ENCODE peak calls at places on chromosomes 16 and 17, in four cellular contexts. G, D, Q and E are unnamed samples.

GRCh38 chr16:57462978-57463362 is 491 bp downstream of the POLR2C start:
- DNase-seq in G (peak; percentile 55), D (no peak), Q (no peak), E (no peak)

GRCh38 chr16:66842765-66843164 is 1.4 kb upstream of the CA7 start:
- DNase-seq in D (no peak), G (peak; percentile 48), Q (no peak), E (no peak)

GRCh38 chr16:11386791-11387546 is 41.7 kb downstream of the RMI2 start:
- DNase-seq in D (peak; percentile 74), G (no peak), Q (no peak), E (peak; percentile 76)

GRCh38 chr17:78313735-78314648 is 45.9 kb downstream of the SOCS3 start:
- DNase-seq in G (peak; percentile 95), D (peak; percentile 57), Q (peak; percentile 45), E (peak; percentile 95)

GRCh38 chr17:44536090-44536960 is 21.0 kb upstream of the FZD2 start:
- DNase-seq in D (no peak), G (no peak), Q (no peak), E (no peak)

GRCh38 chr17:74604200-74604599 is 12.1 kb upstream of the CD300LD start:
- DNase-seq in G (no peak), Q (no peak), D (no peak), E (no peak)

GRCh38 chr17:29045734-29046133 is 2.8 kb downstream of the PIPOX start:
- DNase-seq in G (no peak), D (peak; percentile 73), Q (no peak), E (no peak)

GRCh38 chr17:8488931-8489330 is 53.2 kb downstream of the NDEL1 start:
- DNase-seq in D (no peak), Q (no peak), G (no peak), E (no peak)

GRCh38 chr16:87267566-87267965 is 49.6 kb downstream of the C16orf95 start:
- DNase-seq in G (no peak), Q (no peak), D (no peak), E (no peak)

GRCh38 chr16:3465301-3465700 is 21.8 kb downstream of the NAA60 start:
- DNase-seq in D (no peak), Q (no peak), G (no peak), E (no peak)

GRCh38 chr16:30491744-30492308 is 19.3 kb downstream of the ITGAL start:
- DNase-seq in D (peak; percentile 56), Q (no peak), G (no peak), E (peak; percentile 53)

GRCh38 chr16:56625140-56625942 is at the start of gene MT1E:
- DNase-seq in D (peak; percentile 63), Q (no peak), G (peak; percentile 76), E (no peak)

GRCh38 chr17:57995076-57995956 is 7.3 kb upstream of the VEZF1 start:
- DNase-seq in D (peak; percentile 87), Q (no peak), G (peak; percentile 79), E (peak; percentile 75)

GRCh38 chr17:78107457-78107856 is 21.1 kb downstream of the TMC6 start:
- DNase-seq in G (no peak), D (no peak), Q (no peak), E (no peak)

GRCh38 chr17:70938311-70938710 is 769.0 kb downstream of the KCNJ2 start:
- DNase-seq in D (no peak), Q (no peak), G (no peak), E (no peak)

GRCh38 chr16:1265826-1266225 is 10.0 kb downstream of the TPSD1 start:
- DNase-seq in G (no peak), D (no peak), Q (no peak), E (no peak)

GRCh38 chr17:33015716-33016346 is 24.2 kb downstream of the SPACA3 start:
- DNase-seq in Q (no peak), G (no peak), D (no peak), E (no peak)

GRCh38 chr17:19461681-19462080 is 50.6 kb downstream of the RNF112 start:
- DNase-seq in G (no peak), D (no peak), Q (no peak), E (no peak)

GRCh38 chr16:88886915-88887521 is 20.6 kb upstream of the PABPN1L start:
- DNase-seq in D (no peak), Q (no peak), G (no peak), E (no peak)

GRCh38 chr16:57694556-57695377 is at the start of gene DRC7:
- DNase-seq in D (peak; percentile 86), G (peak; percentile 90), Q (no peak), E (peak; percentile 82)

GRCh38 chr17:14756469-14756868 is 455.6 kb downstream of the HS3ST3B1 start:
- DNase-seq in D (peak; percentile 79), Q (no peak), G (no peak), E (no peak)

GRCh38 chr16:48182979-48183537 is 27.3 kb upstream of the ABCC12 start:
- DNase-seq in D (no peak), G (no peak), Q (peak; percentile 61), E (no peak)

GRCh38 chr16:87196229-87196628 is 121.0 kb downstream of the C16orf95 start:
- DNase-seq in G (no peak), Q (no peak), D (no peak), E (no peak)

GRCh38 chr16:678858-679807 is 1.1 kb upstream of the STUB1 start:
- DNase-seq in G (peak; percentile 91), D (peak; percentile 74), Q (no peak), E (peak; percentile 75)

GRCh38 chr17:40173091-40173777 is 4.0 kb upstream of the RAPGEFL1 start:
- DNase-seq in D (peak; percentile 89), Q (no peak), G (no peak), E (no peak)

GRCh38 chr17:68195667-68196393 is 52.0 kb upstream of the AMZ2 start:
- DNase-seq in G (peak; percentile 73), Q (no peak), D (no peak), E (no peak)

GRCh38 chr17:57634713-57635465 is 110.2 kb downstream of the CCDC182 start:
- DNase-seq in Q (no peak), G (no peak), D (no peak), E (no peak)

GRCh38 chr16:67184453-67185002 is 765 bp upstream of the MATCAP1 start:
- DNase-seq in G (peak; percentile 76), D (no peak), Q (no peak), E (no peak)

DNA sequence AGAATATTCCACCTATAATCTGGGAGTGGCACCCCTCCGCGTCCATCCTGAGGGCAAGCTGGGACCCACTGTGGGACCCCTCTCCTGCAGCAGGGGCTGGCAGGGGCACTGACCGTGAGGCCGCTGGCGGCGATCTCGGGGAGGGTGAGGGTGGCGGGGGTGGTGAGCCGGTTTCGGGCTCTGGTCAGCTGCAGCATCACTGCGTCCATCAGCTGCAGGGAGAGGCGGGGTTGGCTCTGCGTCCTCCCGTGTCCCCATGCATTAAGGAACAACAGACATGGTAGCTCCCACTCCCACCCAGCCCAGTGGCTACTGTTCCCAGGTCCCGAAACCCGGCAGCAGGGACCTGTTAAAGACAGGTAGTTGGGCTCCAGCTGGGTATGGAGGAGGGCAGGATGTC is 3.3 kb downstream of the SMIM22 start:
- DNase-seq in D (no peak), G (no peak), Q (no peak), E (no peak)
- TF ChIP-seq ZBTB33 in D (no peak), G (no peak), Q (no peak), E (no peak)

GRCh38 chr16:46852130-46852529 is 21.1 kb upstream of the C16orf87 start:
- DNase-seq in G (no peak), D (no peak), Q (no peak), E (no peak)
- TF ChIP-seq FOXM1 in G (no peak), D (no peak), Q (no peak), E (no peak)

DNA sequence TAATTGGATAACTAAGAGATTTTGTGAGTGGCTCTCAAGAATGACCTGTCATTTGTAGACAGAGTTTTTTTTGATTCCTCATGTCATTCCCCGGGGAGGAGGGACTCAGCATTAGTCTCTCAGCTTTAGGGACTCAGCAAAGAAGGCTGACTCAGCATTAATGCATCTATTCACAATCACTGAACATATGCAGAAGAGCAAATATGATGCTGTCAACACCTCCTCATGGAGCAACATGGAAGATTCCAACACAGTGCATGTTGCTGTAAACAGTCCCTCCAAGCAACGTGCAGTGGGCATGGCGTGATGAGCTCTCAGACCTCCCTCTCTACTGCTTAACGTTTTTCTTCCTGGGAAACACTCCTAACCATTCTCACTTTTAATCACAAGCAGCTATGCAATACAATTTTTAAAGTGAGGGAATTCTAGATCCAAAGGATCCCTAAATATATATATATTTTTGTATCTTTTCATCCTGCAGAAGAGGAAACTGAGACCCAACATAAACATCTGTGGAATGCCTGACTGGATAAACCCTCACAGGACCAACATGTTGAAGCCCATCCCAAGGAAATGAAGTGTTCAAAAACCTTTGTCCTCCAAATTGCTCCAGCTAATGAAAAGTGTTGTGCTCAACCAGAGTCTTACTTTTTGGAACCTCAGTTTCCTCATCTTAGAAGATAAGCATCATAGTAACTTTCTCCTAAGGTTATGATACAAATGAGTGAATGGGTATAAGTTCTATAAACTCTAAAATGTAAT is 38.9 kb downstream of the TMEM100 start:
- DNase-seq in Q (no peak), G (no peak), D (no peak), E (no peak)
- TF ChIP-seq ZBTB33 in Q (no peak), G (no peak), D (no peak), E (no peak)

GRCh38 chr17:17514361-17514992 is 18.3 kb upstream of the RASD1 start:
- DNase-seq in D (no peak), Q (no peak), G (peak; percentile 59), E (no peak)

GRCh38 chr17:17514993-17515920 is 19.1 kb upstream of the RASD1 start:
- DNase-seq in Q (no peak), G (peak; percentile 76), D (no peak), E (no peak)

GRCh38 chr17:17512866-17513265 is 16.7 kb upstream of the RASD1 start:
- DNase-seq in Q (no peak), G (no peak), D (no peak), E (no peak)

GRCh38 chr17:17511971-17512858 is 16.0 kb upstream of the RASD1 start:
- DNase-seq in G (no peak), D (no peak), Q (no peak), E (peak; percentile 18)

GRCh38 chr17:17513626-17514025 is 17.4 kb upstream of the RASD1 start:
- DNase-seq in Q (no peak), G (no peak), D (no peak), E (no peak)
- TF ChIP-seq FOXM1 in Q (no peak), G (no peak), D (no peak), E (no peak)

GRCh38 chr16:86018487-86018886 is 119.5 kb downstream of the IRF8 start:
- DNase-seq in G (no peak), D (no peak), Q (no peak), E (no peak)
- TF ChIP-seq ZBTB33 in G (no peak), D (no peak), Q (no peak), E (no peak)